ENCODE peak calls at places on chromosome 17, in four cellular contexts. One of them, this sample, is unnamed.

GRCh38 chr17:81020767-81021497 is 14.0 kb upstream of the BAIAP2 start:
- DNase-seq in T-helper 1 cell: no peak
- DNase-seq in WTC11: no peak
- DNase-seq in suprapubic skin: no peak
- DNase-seq in this sample: no peak

GRCh38 chr17:74457146-74457819 is 9.2 kb upstream of the CD300A start:
- DNase-seq in T-helper 1 cell: peak
- DNase-seq in WTC11: peak
- DNase-seq in suprapubic skin: no peak
- DNase-seq in this sample: peak

GRCh38 chr17:12673788-12674187 is 8.1 kb downstream of the MYOCD start:
- DNase-seq in T-helper 1 cell: no peak
- DNase-seq in WTC11: no peak
- DNase-seq in suprapubic skin: no peak
- DNase-seq in this sample: no peak

GRCh38 chr17:80080081-80080480 is 21.3 kb upstream of the GAA start:
- DNase-seq in T-helper 1 cell: no peak
- DNase-seq in WTC11: no peak
- DNase-seq in suprapubic skin: no peak
- DNase-seq in this sample: no peak

GRCh38 chr17:78422872-78423588 is 44.6 kb downstream of the PGS1 start:
- DNase-seq in T-helper 1 cell: no peak
- DNase-seq in WTC11: no peak
- DNase-seq in suprapubic skin: no peak
- DNase-seq in this sample: no peak

GRCh38 chr17:81018044-81018802 is 16.7 kb upstream of the BAIAP2 start:
- DNase-seq in T-helper 1 cell: no peak
- DNase-seq in WTC11: no peak
- DNase-seq in suprapubic skin: no peak
- DNase-seq in this sample: no peak

GRCh38 chr17:66714046-66715023 is 120.6 kb upstream of the CACNG5 start:
- DNase-seq in T-helper 1 cell: no peak
- DNase-seq in WTC11: no peak
- DNase-seq in suprapubic skin: no peak
- DNase-seq in this sample: no peak

GRCh38 chr17:82440377-82440981 is 10.1 kb downstream of the CYBC1 start:
- DNase-seq in T-helper 1 cell: no peak
- DNase-seq in WTC11: no peak
- DNase-seq in suprapubic skin: no peak
- DNase-seq in this sample: no peak